ENCODE peak calls at places on chromosomes 3 and 15, in four cellular contexts. One of them, this sample, is unnamed.

GRCh38 chr3:12175844-12176453 is 17.2 kb upstream of the TIMP4 start:
- DNase-seq in psoas muscle: peak
- DNase-seq in cardiac fibroblast: peak
- DNase-seq in Karpas-422: peak
- DNase-seq in this sample: no peak

GRCh38 chr3:71130516-71131384 is 452.8 kb downstream of the FOXP1 start:
- DNase-seq in psoas muscle: peak
- DNase-seq in cardiac fibroblast: peak
- DNase-seq in Karpas-422: peak
- DNase-seq in this sample: no peak

GRCh38 chr15:44295909-44296420 is 7.4 kb downstream of the GOLM2 start:
- DNase-seq in psoas muscle: no peak
- DNase-seq in cardiac fibroblast: peak
- DNase-seq in Karpas-422: peak
- DNase-seq in this sample: no peak

GRCh38 chr3:47803478-47804025 is 614 bp downstream of the DHX30 start:
- DNase-seq in psoas muscle: no peak
- DNase-seq in cardiac fibroblast: no peak
- DNase-seq in Karpas-422: peak
- DNase-seq in this sample: no peak

GRCh38 chr3:197784019-197784585 is 7.0 kb upstream of the LRCH3 start:
- DNase-seq in psoas muscle: no peak
- DNase-seq in cardiac fibroblast: no peak
- DNase-seq in Karpas-422: no peak
- DNase-seq in this sample: no peak

GRCh38 chr3:15654891-15655290 is 53.3 kb downstream of the BTD start:
- DNase-seq in psoas muscle: no peak
- DNase-seq in cardiac fibroblast: no peak
- DNase-seq in Karpas-422: no peak
- DNase-seq in this sample: no peak

GRCh38 chr3:99972380-99973104 is 141.8 kb downstream of the FILIP1L start:
- DNase-seq in psoas muscle: no peak
- DNase-seq in cardiac fibroblast: no peak
- DNase-seq in Karpas-422: no peak
- DNase-seq in this sample: no peak

GRCh38 chr3:107241217-107241616 is 136.0 kb upstream of the CCDC54 start:
- DNase-seq in psoas muscle: peak
- DNase-seq in cardiac fibroblast: peak
- DNase-seq in Karpas-422: peak
- DNase-seq in this sample: no peak

GRCh38 chr15:39235084-39235795 is 345.6 kb upstream of the THBS1 start:
- DNase-seq in psoas muscle: no peak
- DNase-seq in cardiac fibroblast: no peak
- DNase-seq in Karpas-422: no peak
- DNase-seq in this sample: no peak

GRCh38 chr3:61354604-61355003 is 103.4 kb upstream of the FHIT start:
- DNase-seq in psoas muscle: no peak
- DNase-seq in cardiac fibroblast: no peak
- DNase-seq in Karpas-422: no peak
- DNase-seq in this sample: no peak

GRCh38 chr3:50275996-50276761 is 2.7 kb upstream of the LSMEM2 start:
- DNase-seq in psoas muscle: no peak
- DNase-seq in cardiac fibroblast: no peak
- DNase-seq in Karpas-422: no peak
- DNase-seq in this sample: no peak

GRCh38 chr15:61815356-61816083 is 244.7 kb downstream of the VPS13C start:
- DNase-seq in psoas muscle: no peak
- DNase-seq in cardiac fibroblast: no peak
- DNase-seq in Karpas-422: no peak
- DNase-seq in this sample: no peak

GRCh38 chr15:70217246-70218160 is 119.8 kb upstream of the TLE3 start:
- DNase-seq in psoas muscle: no peak
- DNase-seq in cardiac fibroblast: no peak
- DNase-seq in Karpas-422: peak
- DNase-seq in this sample: no peak
- H3K4me3 ChIP-seq in psoas muscle: no peak
- H3K4me3 ChIP-seq in cardiac fibroblast: no peak
- H3K4me3 ChIP-seq in Karpas-422: no peak
- H3K4me3 ChIP-seq in this sample: no peak

DNA sequence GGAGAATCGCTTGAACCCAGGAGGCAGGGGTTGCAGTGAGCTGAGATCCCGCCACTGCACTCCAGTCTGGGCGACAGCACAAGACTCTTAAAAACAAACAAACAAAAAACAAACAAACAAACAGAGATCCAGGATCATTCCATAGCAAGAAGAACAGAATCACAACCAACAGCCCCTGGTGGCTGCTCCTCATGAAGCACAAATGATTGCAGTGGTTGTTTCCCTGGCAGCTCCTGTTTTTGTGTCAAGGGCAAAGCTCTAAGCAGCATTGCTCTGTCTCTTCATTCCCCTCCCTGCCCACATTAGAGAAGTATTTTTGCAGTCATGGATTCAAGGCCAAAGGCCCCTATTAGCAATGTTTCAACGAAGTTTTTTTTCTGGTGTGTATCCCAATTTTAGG is 25.8 kb upstream of the BLM start:
- DNase-seq in psoas muscle: no peak
- DNase-seq in cardiac fibroblast: no peak
- DNase-seq in Karpas-422: no peak
- DNase-seq in this sample: no peak
- H3K4me3 ChIP-seq in psoas muscle: no peak
- H3K4me3 ChIP-seq in cardiac fibroblast: no peak
- H3K4me3 ChIP-seq in Karpas-422: no peak
- H3K4me3 ChIP-seq in this sample: no peak

GRCh38 chr3:113499081-113499480 is 15.9 kb downstream of the SPICE1 start:
- DNase-seq in psoas muscle: no peak
- DNase-seq in cardiac fibroblast: no peak
- DNase-seq in Karpas-422: no peak
- DNase-seq in this sample: no peak

GRCh38 chr3:113498221-113499005 is 16.5 kb downstream of the SPICE1 start:
- DNase-seq in psoas muscle: no peak
- DNase-seq in cardiac fibroblast: peak
- DNase-seq in Karpas-422: no peak
- DNase-seq in this sample: peak

GRCh38 chr3:113496924-113497323 is 18.0 kb downstream of the SPICE1 start:
- DNase-seq in psoas muscle: no peak
- DNase-seq in cardiac fibroblast: peak
- DNase-seq in Karpas-422: no peak
- DNase-seq in this sample: no peak

GRCh38 chr3:113495035-113495434 is 19.9 kb downstream of the SPICE1 start:
- DNase-seq in psoas muscle: no peak
- DNase-seq in cardiac fibroblast: peak
- DNase-seq in Karpas-422: peak
- DNase-seq in this sample: no peak
- H3K4me3 ChIP-seq in psoas muscle: no peak
- H3K4me3 ChIP-seq in cardiac fibroblast: no peak
- H3K4me3 ChIP-seq in Karpas-422: no peak
- H3K4me3 ChIP-seq in this sample: no peak

DNA sequence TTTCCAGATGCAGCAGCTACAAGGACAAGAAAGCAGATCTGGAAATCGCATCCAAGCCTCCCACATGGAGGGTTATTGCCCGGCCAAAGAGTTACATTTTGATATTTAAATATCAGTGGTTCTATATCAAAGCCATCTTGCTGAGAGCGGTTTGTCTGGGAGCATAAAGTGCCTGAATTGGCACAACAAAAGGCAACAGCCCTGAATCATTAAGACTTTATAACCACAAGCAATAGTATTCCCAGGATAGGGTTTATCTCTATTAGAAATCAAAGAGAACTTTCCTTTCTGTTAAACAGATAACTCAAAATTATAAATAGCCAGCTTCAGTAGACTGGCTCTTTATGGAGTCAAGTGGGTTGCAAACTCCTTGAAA is 564.7 kb downstream of the ROBO1 start:
- DNase-seq in psoas muscle: no peak
- DNase-seq in cardiac fibroblast: no peak
- DNase-seq in Karpas-422: no peak
- DNase-seq in this sample: no peak
- H3K4me3 ChIP-seq in psoas muscle: no peak
- H3K4me3 ChIP-seq in cardiac fibroblast: no peak
- H3K4me3 ChIP-seq in Karpas-422: no peak
- H3K4me3 ChIP-seq in this sample: no peak

GRCh38 chr15:66873856-66874255 is 171.8 kb downstream of the SMAD6 start:
- DNase-seq in psoas muscle: no peak
- DNase-seq in cardiac fibroblast: no peak
- DNase-seq in Karpas-422: no peak
- DNase-seq in this sample: no peak

GRCh38 chr15:66875588-66876422 is 173.8 kb downstream of the SMAD6 start:
- DNase-seq in psoas muscle: no peak
- DNase-seq in cardiac fibroblast: no peak
- DNase-seq in Karpas-422: peak
- DNase-seq in this sample: no peak

GRCh38 chr15:66876423-66876730 is 174.3 kb downstream of the SMAD6 start:
- DNase-seq in psoas muscle: no peak
- DNase-seq in cardiac fibroblast: no peak
- DNase-seq in Karpas-422: peak
- DNase-seq in this sample: no peak

GRCh38 chr15:66870880-66871388 is 168.9 kb downstream of the SMAD6 start:
- DNase-seq in psoas muscle: no peak
- DNase-seq in cardiac fibroblast: no peak
- DNase-seq in Karpas-422: no peak
- DNase-seq in this sample: no peak

GRCh38 chr15:66872394-66872793 is 170.4 kb downstream of the SMAD6 start:
- DNase-seq in psoas muscle: no peak
- DNase-seq in cardiac fibroblast: no peak
- DNase-seq in Karpas-422: peak
- DNase-seq in this sample: no peak
- H3K4me3 ChIP-seq in psoas muscle: no peak
- H3K4me3 ChIP-seq in cardiac fibroblast: no peak
- H3K4me3 ChIP-seq in Karpas-422: no peak
- H3K4me3 ChIP-seq in this sample: no peak

DNA sequence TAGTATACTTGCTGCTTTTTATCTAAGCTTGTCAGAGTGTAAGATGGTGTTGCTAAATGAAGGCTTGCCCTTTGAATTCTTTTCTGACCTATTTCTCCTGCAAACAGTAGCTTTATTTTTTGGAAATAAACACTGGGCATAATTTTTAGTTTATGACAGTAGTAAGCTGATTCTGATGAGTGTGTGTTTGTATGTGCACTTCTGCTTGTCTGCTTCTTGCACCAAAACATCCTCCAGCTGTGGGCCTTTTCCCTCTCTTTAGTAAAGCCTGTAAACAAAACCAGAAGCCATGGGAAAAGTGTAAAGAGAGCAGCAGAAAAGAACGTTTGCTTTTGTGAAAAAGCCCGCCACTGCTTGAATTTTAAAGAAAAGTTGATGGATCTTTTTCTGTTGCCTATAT is 136.4 kb upstream of the IL12A start:
- DNase-seq in psoas muscle: no peak
- DNase-seq in cardiac fibroblast: no peak
- DNase-seq in Karpas-422: no peak
- DNase-seq in this sample: no peak
- H3K4me3 ChIP-seq in psoas muscle: peak
- H3K4me3 ChIP-seq in cardiac fibroblast: no peak
- H3K4me3 ChIP-seq in Karpas-422: no peak
- H3K4me3 ChIP-seq in this sample: peak

GRCh38 chr15:88623061-88623460 is 1.9 kb downstream of the AEN start:
- DNase-seq in psoas muscle: no peak
- DNase-seq in cardiac fibroblast: peak
- DNase-seq in Karpas-422: no peak
- DNase-seq in this sample: peak

GRCh38 chr15:88624971-88625290 is 3.8 kb downstream of the AEN start:
- DNase-seq in psoas muscle: no peak
- DNase-seq in cardiac fibroblast: no peak
- DNase-seq in Karpas-422: no peak
- DNase-seq in this sample: no peak

GRCh38 chr15:88624156-88624970 is 3.2 kb downstream of the AEN start:
- DNase-seq in psoas muscle: no peak
- DNase-seq in cardiac fibroblast: peak
- DNase-seq in Karpas-422: peak
- DNase-seq in this sample: no peak

GRCh38 chr15:88622605-88622975 is 1.4 kb downstream of the AEN start:
- DNase-seq in psoas muscle: no peak
- DNase-seq in cardiac fibroblast: no peak
- DNase-seq in Karpas-422: no peak
- DNase-seq in this sample: no peak

GRCh38 chr15:88623632-88624031 is 2.5 kb downstream of the AEN start:
- DNase-seq in psoas muscle: no peak
- DNase-seq in cardiac fibroblast: no peak
- DNase-seq in Karpas-422: no peak
- DNase-seq in this sample: no peak
- H3K4me3 ChIP-seq in psoas muscle: no peak
- H3K4me3 ChIP-seq in cardiac fibroblast: no peak
- H3K4me3 ChIP-seq in Karpas-422: peak
- H3K4me3 ChIP-seq in this sample: no peak

GRCh38 chr3:42980909-42981308 is 1.8 kb downstream of the GASK1A start:
- DNase-seq in psoas muscle: no peak
- DNase-seq in cardiac fibroblast: no peak
- DNase-seq in Karpas-422: no peak
- DNase-seq in this sample: no peak
- H3K4me3 ChIP-seq in psoas muscle: peak
- H3K4me3 ChIP-seq in cardiac fibroblast: no peak
- H3K4me3 ChIP-seq in Karpas-422: no peak
- H3K4me3 ChIP-seq in this sample: no peak

GRCh38 chr15:74490339-74490689 is 29.4 kb upstream of the UBL7 start:
- DNase-seq in psoas muscle: no peak
- DNase-seq in cardiac fibroblast: no peak
- DNase-seq in Karpas-422: no peak
- DNase-seq in this sample: no peak
- H3K4me3 ChIP-seq in psoas muscle: no peak
- H3K4me3 ChIP-seq in cardiac fibroblast: no peak
- H3K4me3 ChIP-seq in Karpas-422: peak
- H3K4me3 ChIP-seq in this sample: no peak

GRCh38 chr3:119911748-119912147 is 129.8 kb downstream of the NR1I2 start:
- DNase-seq in psoas muscle: no peak
- DNase-seq in cardiac fibroblast: no peak
- DNase-seq in Karpas-422: no peak
- DNase-seq in this sample: no peak
- H3K4me3 ChIP-seq in psoas muscle: no peak
- H3K4me3 ChIP-seq in cardiac fibroblast: no peak
- H3K4me3 ChIP-seq in Karpas-422: no peak
- H3K4me3 ChIP-seq in this sample: no peak

This sample was measured in skeletal muscle cell.